ENCODE peak calls at places on chromosome 5, in six cellular contexts. A is IMR-90, B is H9, C is mesenchymal stem cell, I is trophoblast cell, Q is H1. H is an unnamed sample.

GRCh38 chr5:15914603-15915002 is 265.0 kb downstream of the MARCHF11 start:
- DNase-seq in I (no peak), A (peak), Q (no peak), B (no peak), C (no peak), H (no peak)

GRCh38 chr5:105414067-105414466 is 1851.5 kb upstream of the NUDT12 start:
- DNase-seq in A (no peak), I (no peak), Q (no peak), C (no peak), B (no peak), H (no peak)

GRCh38 chr5:133364916-133365315 is 247.4 kb downstream of the FSTL4 start:
- DNase-seq in B (no peak), A (no peak), I (no peak), Q (no peak), C (no peak), H (no peak)

GRCh38 chr5:87116821-87117512 is 150.7 kb upstream of the RASA1 start:
- DNase-seq in B (no peak), A (peak), C (peak), I (no peak), Q (no peak), H (no peak)

GRCh38 chr5:19314840-19315239 is 673.2 kb downstream of the CDH18 start:
- DNase-seq in B (no peak), A (no peak), C (peak), I (no peak), Q (no peak), H (no peak)

GRCh38 chr5:61280766-61281427 is 51.2 kb upstream of the ZSWIM6 start:
- DNase-seq in Q (no peak), B (no peak), A (no peak), I (no peak), C (no peak), H (no peak)

GRCh38 chr5:44294492-44294891 is 94.7 kb downstream of the FGF10 start:
- DNase-seq in B (no peak), A (no peak), I (no peak), Q (no peak), C (no peak), H (no peak)

GRCh38 chr5:123125953-123126352 is 36.9 kb downstream of the PRDM6 start:
- DNase-seq in Q (no peak), C (peak), B (no peak), A (peak), I (peak), H (no peak)

GRCh38 chr5:172283862-172284274 is 304 bp upstream of the UBTD2 start:
- DNase-seq in I (peak), A (peak), C (peak), Q (no peak), B (peak), H (peak)

GRCh38 chr5:96904054-96904931 is 28.0 kb downstream of the ERAP2 start:
- DNase-seq in C (no peak), A (peak), B (no peak), I (peak), Q (no peak), H (no peak)

GRCh38 chr5:37198842-37199241 is 50.3 kb downstream of the CPLANE1 start:
- DNase-seq in B (no peak), C (peak), I (no peak), A (peak), Q (no peak), H (no peak)

GRCh38 chr5:132099905-132100304 is 26.3 kb downstream of the CSF2 start:
- DNase-seq in A (no peak), Q (no peak), I (no peak), C (no peak), B (no peak), H (no peak)

GRCh38 chr5:161546463-161547301 is at the start of gene GABRB2:
- DNase-seq in B (peak), I (peak), A (no peak), C (peak), Q (no peak), H (peak)
- H2AFZ ChIP-seq in B (no peak), I (no peak), A (peak), C (no peak), Q (no peak), H (peak)

GRCh38 chr5:103283120-103283519 is 24.6 kb downstream of the MACIR start:
- DNase-seq in Q (no peak), A (no peak), I (no peak), B (no peak), C (no peak), H (no peak)

GRCh38 chr5:103289024-103289423 is 30.5 kb downstream of the MACIR start:
- DNase-seq in B (no peak), I (no peak), A (no peak), Q (no peak), C (no peak), H (no peak)

GRCh38 chr5:103286622-103287021 is 28.1 kb downstream of the MACIR start:
- DNase-seq in A (no peak), I (no peak), C (no peak), Q (no peak), B (no peak), H (no peak)

GRCh38 chr5:103280962-103281361 is 22.4 kb downstream of the MACIR start:
- DNase-seq in B (no peak), Q (no peak), I (no peak), A (no peak), C (no peak), H (no peak)

GRCh38 chr5:103283869-103284268 is 25.3 kb downstream of the MACIR start:
- DNase-seq in C (no peak), I (no peak), A (no peak), B (no peak), Q (no peak), H (no peak)
- H2BK120ac ChIP-seq in C (no peak), I (no peak), A (no peak), B (no peak), Q (no peak), H (no peak)

DNA sequence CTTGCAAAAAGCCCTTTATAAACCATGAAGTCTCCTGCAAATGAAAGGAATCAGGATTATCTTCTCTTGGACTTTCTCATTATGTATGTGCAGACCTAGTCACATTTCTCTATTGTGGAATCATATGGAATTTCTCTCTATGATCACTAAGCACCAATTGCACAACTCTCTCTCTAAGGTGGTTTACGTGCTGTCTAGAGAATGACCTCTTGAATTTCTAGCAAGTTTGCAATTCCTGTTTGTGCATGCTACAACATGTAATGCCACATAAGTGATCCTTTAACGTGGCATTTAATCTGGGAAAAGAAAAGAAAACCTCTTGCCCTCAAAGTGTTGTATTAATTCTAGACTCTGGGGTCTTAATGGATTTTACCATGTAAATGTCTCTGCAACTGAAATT is 4.9 kb upstream of the PPP2R2B start:
- DNase-seq in Q (no peak), C (no peak), A (no peak), B (no peak), I (peak), H (no peak)
- H2AFZ ChIP-seq in Q (no peak), C (no peak), A (no peak), B (no peak), I (no peak), H (no peak)

GRCh38 chr5:149503006-149503405 is 48.2 kb downstream of the CSNK1A1 start:
- DNase-seq in C (no peak), B (no peak), A (no peak), I (no peak), Q (no peak), H (no peak)

GRCh38 chr5:149500922-149501582 is 50.2 kb downstream of the CSNK1A1 start:
- DNase-seq in A (peak), I (peak), B (no peak), Q (no peak), C (peak), H (no peak)

GRCh38 chr5:149510136-149510535 is 41.1 kb downstream of the CSNK1A1 start:
- DNase-seq in I (no peak), C (no peak), A (no peak), B (no peak), Q (no peak), H (no peak)

GRCh38 chr5:149498724-149499336 is 52.4 kb downstream of the CSNK1A1 start:
- DNase-seq in A (no peak), B (no peak), Q (no peak), C (no peak), I (peak), H (no peak)

GRCh38 chr5:149504649-149505048 is 46.6 kb downstream of the CSNK1A1 start:
- DNase-seq in B (no peak), A (no peak), C (no peak), Q (no peak), I (no peak), H (no peak)
- H2BK120ac ChIP-seq in B (no peak), A (no peak), C (no peak), Q (no peak), I (no peak), H (no peak)

GRCh38 chr5:179152941-179153340 is 92.8 kb downstream of the ZNF354C start:
- DNase-seq in Q (no peak), B (no peak), C (no peak), I (no peak), A (no peak), H (no peak)
- H2AFZ ChIP-seq in Q (no peak), B (no peak), C (no peak), I (no peak), A (no peak), H (no peak)

DNA sequence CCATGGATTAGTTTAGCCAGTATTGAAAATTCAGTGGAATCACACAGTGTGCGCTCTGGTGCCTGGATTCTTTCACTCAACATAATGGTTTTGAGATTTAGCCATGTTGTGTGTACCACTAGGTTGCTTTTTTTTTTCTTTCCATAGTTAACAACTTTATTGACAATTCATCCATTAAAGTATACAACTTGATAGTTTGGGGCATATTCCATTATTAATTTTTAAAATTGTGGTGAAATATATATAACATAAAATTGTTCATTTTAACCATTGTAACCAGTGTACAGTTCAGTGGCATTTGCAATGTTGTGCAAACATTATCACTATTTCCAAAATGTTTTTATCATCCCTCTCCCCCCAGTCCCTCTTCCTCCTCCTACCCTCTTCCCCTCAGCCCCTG is 35.2 kb downstream of the ANKRD33B start:
- DNase-seq in C (no peak), I (no peak), B (no peak), Q (no peak), A (no peak), H (no peak)
- H2BK120ac ChIP-seq in C (no peak), I (no peak), B (no peak), Q (no peak), A (no peak), H (no peak)

DNA sequence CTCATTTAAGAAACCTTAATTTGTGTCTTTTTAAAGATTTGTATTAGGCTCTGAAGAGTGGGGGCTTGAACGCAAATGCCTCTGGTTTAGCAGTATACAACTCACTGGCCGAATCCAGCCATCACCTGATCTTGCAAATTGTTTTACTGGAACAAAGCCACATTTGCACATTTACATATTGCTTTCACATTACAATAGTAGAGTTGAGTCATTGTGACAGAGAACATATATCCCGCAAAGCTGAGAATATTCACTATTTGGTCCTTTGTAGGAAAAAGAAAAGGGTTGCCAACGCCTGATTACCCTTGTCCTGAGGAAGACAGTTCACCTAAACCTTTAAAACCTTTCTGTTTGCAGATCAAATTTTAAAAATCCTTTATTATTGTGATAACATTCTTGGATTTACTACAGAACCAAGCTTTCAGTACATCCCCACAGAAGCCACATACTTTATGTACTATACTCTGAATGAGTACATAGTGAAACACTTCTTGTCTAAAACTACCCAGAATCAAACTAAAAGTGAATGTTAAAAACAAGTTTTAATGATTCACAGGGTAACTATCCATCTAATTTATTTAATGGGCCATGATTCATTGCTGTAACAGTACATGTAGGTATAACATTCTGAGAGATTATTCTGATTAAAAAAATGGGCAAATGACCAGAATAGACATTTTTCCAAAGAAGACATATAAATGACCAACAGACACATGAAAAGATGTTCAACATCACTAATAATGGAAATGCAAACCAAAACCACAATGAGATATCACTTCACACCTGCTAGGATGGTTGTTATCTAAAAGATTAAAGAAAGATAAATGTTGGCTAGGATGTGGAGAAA is 161.0 kb downstream of the SLC25A46 start:
- DNase-seq in C (peak), B (no peak), A (peak), I (peak), Q (peak), H (no peak)
- H2AFZ ChIP-seq in C (no peak), B (no peak), A (no peak), I (no peak), Q (no peak), H (no peak)

GRCh38 chr5:38601133-38601842 is 44.8 kb upstream of the LIFR start:
- DNase-seq in Q (no peak), I (no peak), B (no peak), C (no peak), A (no peak), H (no peak)

GRCh38 chr5:38602641-38603040 is 46.2 kb upstream of the LIFR start:
- DNase-seq in C (no peak), B (no peak), I (no peak), A (no peak), Q (no peak), H (no peak)

GRCh38 chr5:38600334-38601045 is 44.0 kb upstream of the LIFR start:
- DNase-seq in A (peak), Q (no peak), B (no peak), I (peak), C (peak), H (no peak)

GRCh38 chr5:38603691-38604090 is 47.2 kb upstream of the LIFR start:
- DNase-seq in B (no peak), C (peak), A (peak), Q (no peak), I (no peak), H (no peak)

DNA sequence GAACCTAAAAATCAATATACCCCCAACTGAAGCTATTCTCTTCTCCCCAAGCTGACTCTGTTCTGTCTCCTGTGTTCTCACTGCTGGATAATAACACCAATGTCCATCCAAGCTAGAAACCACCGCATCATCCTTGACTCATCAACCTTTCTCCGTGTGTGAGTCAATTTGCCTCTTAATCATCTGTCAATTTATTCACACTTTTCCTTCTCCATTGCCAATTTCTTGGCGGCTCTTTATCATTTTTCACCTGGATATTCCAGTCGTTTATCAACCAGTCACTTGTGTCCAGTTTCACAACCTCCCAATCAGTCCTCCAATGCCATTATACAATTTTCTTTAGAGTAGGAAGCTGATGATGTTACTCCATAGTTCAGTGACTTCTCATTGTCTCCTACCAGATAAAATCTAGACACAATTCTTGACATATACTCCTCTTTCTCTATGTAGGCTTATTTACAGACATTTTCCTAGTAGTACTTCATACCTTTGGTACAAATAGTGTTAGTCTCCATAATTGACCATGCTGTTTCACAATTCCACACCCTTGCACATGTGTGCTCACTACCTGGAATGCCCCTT is 45.5 kb upstream of the LIFR start:
- DNase-seq in A (peak), Q (no peak), B (no peak), C (peak), I (peak), H (no peak)
- H2BK120ac ChIP-seq in A (no peak), Q (no peak), B (no peak), C (no peak), I (no peak), H (no peak)

GRCh38 chr5:163916856-163917255 is 411.4 kb downstream of the MAT2B start:
- DNase-seq in C (no peak), Q (no peak), I (no peak), B (no peak), A (no peak), H (no peak)

GRCh38 chr5:163914911-163915310 is 409.5 kb downstream of the MAT2B start:
- DNase-seq in A (no peak), B (peak), Q (no peak), I (peak), C (no peak), H (no peak)

GRCh38 chr5:163915481-163915961 is 410.1 kb downstream of the MAT2B start:
- DNase-seq in I (no peak), Q (no peak), B (no peak), C (peak), A (peak), H (no peak)

GRCh38 chr5:163917741-163918140 is 412.3 kb downstream of the MAT2B start:
- DNase-seq in C (no peak), Q (no peak), A (peak), I (no peak), B (no peak), H (no peak)

GRCh38 chr5:163916376-163916775 is 411.0 kb downstream of the MAT2B start:
- DNase-seq in A (peak), B (no peak), Q (no peak), I (no peak), C (peak), H (no peak)
- H2AFZ ChIP-seq in A (peak), B (no peak), Q (peak), I (peak), C (no peak), H (peak)

DNA sequence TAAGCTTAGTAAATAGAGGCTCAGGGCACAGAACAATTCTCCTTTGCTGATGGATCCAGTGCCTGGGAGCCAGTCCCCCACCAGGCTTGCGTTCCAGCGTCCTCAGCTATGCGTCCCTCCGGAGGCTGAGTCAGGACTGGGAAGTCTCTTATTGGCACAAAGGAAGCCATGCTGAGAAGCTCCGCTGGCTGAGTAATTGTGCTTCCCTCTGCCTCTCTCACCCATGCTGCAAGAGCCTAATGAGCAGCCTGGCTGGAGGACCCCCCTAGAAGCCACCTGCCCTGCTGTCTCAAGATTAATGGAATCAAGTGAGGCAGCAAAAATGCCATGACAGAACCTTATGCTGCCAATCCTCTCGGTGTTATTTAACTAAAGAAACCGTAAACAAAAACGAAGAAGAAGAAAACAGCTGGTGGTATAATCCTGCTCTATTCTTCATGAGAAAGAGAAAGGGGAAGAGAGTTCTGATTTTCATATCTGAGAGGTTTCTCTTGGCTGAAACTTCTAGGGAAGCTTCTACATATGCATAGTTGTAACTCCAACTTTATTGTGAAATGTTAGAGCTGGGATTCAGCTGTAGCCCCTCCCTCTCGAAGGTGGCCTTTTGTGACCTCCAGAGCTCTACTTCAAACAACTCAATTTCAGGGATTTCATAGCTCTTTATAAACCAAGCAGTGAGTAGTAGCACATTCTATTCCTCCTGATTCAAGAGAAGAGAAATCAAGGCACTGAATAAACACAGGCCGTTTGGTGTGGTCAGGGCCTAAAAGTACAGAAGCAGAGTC is 185.4 kb upstream of the SEMA6A start:
- DNase-seq in A (no peak), B (peak), Q (no peak), I (peak), C (peak), H (peak)
- H2BK120ac ChIP-seq in A (no peak), B (no peak), Q (no peak), I (no peak), C (no peak), H (no peak)